ENCODE peak calls at places on chromosome 14, in seven cellular contexts. One of them, this sample, is unnamed.

GRCh38 chr14:65101631-65102440 is 481 bp downstream of the MAX start:
- DNase-seq in H9: peak; percentile 39
- DNase-seq in mesendoderm: peak; percentile 31
- DNase-seq in IMR-90: no peak
- DNase-seq in trophoblast cell: no peak
- DNase-seq in H1: no peak
- DNase-seq in neuronal stem cell: peak; percentile 24
- DNase-seq in this sample: peak; percentile 32

GRCh38 chr14:105192866-105193731 is 12.0 kb upstream of the NUDT14 start:
- DNase-seq in H9: no peak
- DNase-seq in trophoblast cell: no peak
- DNase-seq in mesendoderm: no peak
- DNase-seq in H1: no peak
- DNase-seq in IMR-90: peak; percentile 35
- DNase-seq in neuronal stem cell: no peak
- DNase-seq in this sample: no peak

GRCh38 chr14:94933411-94933964 is 163.6 kb upstream of the GSC start:
- DNase-seq in mesendoderm: no peak
- DNase-seq in trophoblast cell: no peak
- DNase-seq in H1: no peak
- DNase-seq in IMR-90: no peak
- DNase-seq in H9: no peak
- DNase-seq in neuronal stem cell: no peak
- DNase-seq in this sample: no peak

GRCh38 chr14:102757646-102758045 is 19.6 kb upstream of the TRAF3 start:
- DNase-seq in H1: no peak
- DNase-seq in mesendoderm: no peak
- DNase-seq in IMR-90: no peak
- DNase-seq in neuronal stem cell: no peak
- DNase-seq in trophoblast cell: peak; percentile 44
- DNase-seq in H9: peak; percentile 24
- DNase-seq in this sample: no peak

GRCh38 chr14:35883677-35884293 is 57.6 kb downstream of the BRMS1L start:
- DNase-seq in neuronal stem cell: no peak
- DNase-seq in H1: no peak
- DNase-seq in IMR-90: peak; percentile 18
- DNase-seq in H9: no peak
- DNase-seq in mesendoderm: peak; percentile 30
- DNase-seq in trophoblast cell: peak; percentile 41
- DNase-seq in this sample: peak; percentile 34

GRCh38 chr14:74347795-74348100 is 523 bp upstream of the VRTN start:
- DNase-seq in neuronal stem cell: no peak
- DNase-seq in trophoblast cell: no peak
- DNase-seq in H9: no peak
- DNase-seq in IMR-90: no peak
- DNase-seq in mesendoderm: peak; percentile 73
- DNase-seq in H1: no peak
- DNase-seq in this sample: no peak

GRCh38 chr14:76639606-76640272 is 121.5 kb upstream of the VASH1 start:
- DNase-seq in H1: no peak
- DNase-seq in H9: no peak
- DNase-seq in neuronal stem cell: no peak
- DNase-seq in IMR-90: no peak
- DNase-seq in mesendoderm: no peak
- DNase-seq in trophoblast cell: no peak
- DNase-seq in this sample: no peak

GRCh38 chr14:102736956-102737355 is 40.3 kb upstream of the TRAF3 start:
- DNase-seq in H1: no peak
- DNase-seq in H9: no peak
- DNase-seq in mesendoderm: no peak
- DNase-seq in neuronal stem cell: no peak
- DNase-seq in trophoblast cell: no peak
- DNase-seq in IMR-90: no peak
- DNase-seq in this sample: no peak

GRCh38 chr14:89303452-89304435 is 113.3 kb downstream of the FOXN3 start:
- DNase-seq in mesendoderm: peak; percentile 80
- DNase-seq in neuronal stem cell: no peak
- DNase-seq in IMR-90: peak; percentile 95
- DNase-seq in H9: no peak
- DNase-seq in H1: no peak
- DNase-seq in trophoblast cell: peak; percentile 34
- DNase-seq in this sample: peak; percentile 99

GRCh38 chr14:73749706-73750105 is 35.5 kb upstream of the PNMA1 start:
- DNase-seq in H1: no peak
- DNase-seq in H9: peak; percentile 22
- DNase-seq in IMR-90: no peak
- DNase-seq in neuronal stem cell: no peak
- DNase-seq in mesendoderm: no peak
- DNase-seq in trophoblast cell: no peak
- DNase-seq in this sample: no peak

DNA sequence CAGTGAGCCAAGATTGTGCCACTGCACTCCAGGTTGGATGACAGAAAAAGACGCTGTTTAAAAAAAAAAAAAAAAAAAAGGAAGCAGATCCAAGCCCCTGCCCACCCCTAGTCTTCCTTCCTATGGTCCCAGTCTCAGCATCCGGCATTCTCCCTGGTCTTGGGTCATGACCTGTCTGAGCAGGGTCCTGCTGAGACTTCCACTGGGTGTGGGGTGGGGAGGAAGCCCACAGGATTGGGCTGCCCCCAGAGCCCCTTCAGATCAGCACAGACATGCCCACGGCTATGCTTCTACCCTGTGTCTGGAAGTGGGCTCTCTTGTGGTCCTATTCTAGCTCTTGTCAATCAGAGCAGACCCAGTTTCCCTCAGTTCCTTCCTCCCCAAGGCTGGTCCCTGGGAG is 12.6 kb upstream of the PLEK2 start:
- DNase-seq in H1: no peak
- DNase-seq in trophoblast cell: no peak
- DNase-seq in neuronal stem cell: no peak
- DNase-seq in mesendoderm: no peak
- DNase-seq in IMR-90: no peak
- DNase-seq in H9: no peak
- DNase-seq in this sample: no peak
- H2AK5ac ChIP-seq in H1: no peak overlapping the region
- H2AK5ac ChIP-seq in trophoblast cell: no peak overlapping the region
- H2AK5ac ChIP-seq in neuronal stem cell: no peak overlapping the region
- H2AK5ac ChIP-seq in mesendoderm: no peak overlapping the region
- H2AK5ac ChIP-seq in IMR-90: no peak overlapping the region
- H2AK5ac ChIP-seq in H9: no peak overlapping the region
- H2AK5ac ChIP-seq in this sample: no peak overlapping the region

GRCh38 chr14:26685401-26685800 is 87.6 kb upstream of the NOVA1 start:
- DNase-seq in mesendoderm: no peak
- DNase-seq in H1: no peak
- DNase-seq in H9: no peak
- DNase-seq in IMR-90: no peak
- DNase-seq in neuronal stem cell: no peak
- DNase-seq in trophoblast cell: no peak
- DNase-seq in this sample: no peak
- H3K23ac ChIP-seq in mesendoderm: no peak overlapping the region
- H3K23ac ChIP-seq in H1: no peak overlapping the region
- H3K23ac ChIP-seq in H9: no peak overlapping the region
- H3K23ac ChIP-seq in IMR-90: no peak overlapping the region
- H3K23ac ChIP-seq in neuronal stem cell: no peak overlapping the region
- H3K23ac ChIP-seq in trophoblast cell: no peak overlapping the region
- H3K23ac ChIP-seq in this sample: no peak overlapping the region

GRCh38 chr14:33930464-33930863 is 20.4 kb downstream of the EGLN3 start:
- DNase-seq in neuronal stem cell: no peak
- DNase-seq in H1: no peak
- DNase-seq in mesendoderm: no peak
- DNase-seq in H9: no peak
- DNase-seq in trophoblast cell: no peak
- DNase-seq in IMR-90: no peak
- DNase-seq in this sample: no peak
- H2BK120ac ChIP-seq in neuronal stem cell: no peak overlapping the region
- H2BK120ac ChIP-seq in H1: no peak overlapping the region
- H2BK120ac ChIP-seq in mesendoderm: no peak overlapping the region
- H2BK120ac ChIP-seq in H9: no peak overlapping the region
- H2BK120ac ChIP-seq in trophoblast cell: no peak overlapping the region
- H2BK120ac ChIP-seq in IMR-90: no peak overlapping the region
- H2BK120ac ChIP-seq in this sample: no peak overlapping the region

GRCh38 chr14:100062602-100063001 is 2.6 kb upstream of the EVL start:
- DNase-seq in neuronal stem cell: no peak
- DNase-seq in H1: no peak
- DNase-seq in trophoblast cell: no peak
- DNase-seq in H9: no peak
- DNase-seq in IMR-90: no peak
- DNase-seq in mesendoderm: no peak
- DNase-seq in this sample: no peak
- H2AK5ac ChIP-seq in neuronal stem cell: no peak overlapping the region
- H2AK5ac ChIP-seq in H1: no peak overlapping the region
- H2AK5ac ChIP-seq in trophoblast cell: no peak overlapping the region
- H2AK5ac ChIP-seq in H9: no peak overlapping the region
- H2AK5ac ChIP-seq in IMR-90: no peak overlapping the region
- H2AK5ac ChIP-seq in mesendoderm: no peak overlapping the region
- H2AK5ac ChIP-seq in this sample: no peak overlapping the region

GRCh38 chr14:60537663-60538062 is 28.7 kb downstream of the SIX6 start:
- DNase-seq in H9: no peak
- DNase-seq in mesendoderm: no peak
- DNase-seq in trophoblast cell: no peak
- DNase-seq in IMR-90: no peak
- DNase-seq in neuronal stem cell: no peak
- DNase-seq in H1: no peak
- DNase-seq in this sample: no peak

GRCh38 chr14:60532442-60532841 is 23.5 kb downstream of the SIX6 start:
- DNase-seq in H1: no peak
- DNase-seq in mesendoderm: no peak
- DNase-seq in neuronal stem cell: no peak
- DNase-seq in trophoblast cell: no peak
- DNase-seq in H9: no peak
- DNase-seq in IMR-90: no peak
- DNase-seq in this sample: no peak
- H3K23ac ChIP-seq in H1: no peak overlapping the region
- H3K23ac ChIP-seq in mesendoderm: no peak overlapping the region
- H3K23ac ChIP-seq in neuronal stem cell: no peak overlapping the region
- H3K23ac ChIP-seq in trophoblast cell: no peak overlapping the region
- H3K23ac ChIP-seq in H9: no peak overlapping the region
- H3K23ac ChIP-seq in IMR-90: no peak overlapping the region
- H3K23ac ChIP-seq in this sample: no peak overlapping the region

GRCh38 chr14:30982583-30982982 is 42.9 kb upstream of the AP4S1 start:
- DNase-seq in IMR-90: no peak
- DNase-seq in H9: no peak
- DNase-seq in H1: no peak
- DNase-seq in trophoblast cell: no peak
- DNase-seq in neuronal stem cell: no peak
- DNase-seq in mesendoderm: no peak
- DNase-seq in this sample: no peak
- H2BK120ac ChIP-seq in IMR-90: no peak overlapping the region
- H2BK120ac ChIP-seq in H9: no peak overlapping the region
- H2BK120ac ChIP-seq in H1: no peak overlapping the region
- H2BK120ac ChIP-seq in trophoblast cell: no peak overlapping the region
- H2BK120ac ChIP-seq in neuronal stem cell: no peak overlapping the region
- H2BK120ac ChIP-seq in mesendoderm: no peak overlapping the region
- H2BK120ac ChIP-seq in this sample: no peak overlapping the region